ENCODE peak calls at places on chromosomes 1 and 21, in six cellular contexts. F is bronchial epithelial cell; I is HCEC 1CT; D is fibroblast of pulmonary artery; N is activated T-cell treated with anti-CD3 and anti-CD28 coated beads for 1 hour; R is activated CD8-positive, alpha-beta memory T cell treated with anti-CD3 and anti-CD28 coated beads for 24 hours. W is an unnamed sample.

GRCh38 chr1:94228640-94229375 is 8.6 kb downstream of the ARHGAP29 start:
- DNase-seq in F (no peak), I (no peak), D (peak), N (no peak), R (no peak), W (no peak)

GRCh38 chr21:45819478-45820170 is 161.9 kb upstream of the COL6A1 start:
- DNase-seq in F (no peak), I (no peak), D (no peak), N (no peak), R (no peak), W (no peak)

GRCh38 chr1:8649027-8649426 is 168.4 kb downstream of the RERE start:
- DNase-seq in F (no peak), I (no peak), D (no peak), N (no peak), R (no peak), W (no peak)

GRCh38 chr1:206067486-206068302 is 14.7 kb downstream of the RHEX start:
- DNase-seq in F (no peak), I (no peak), D (no peak), N (no peak), R (no peak), W (no peak)

GRCh38 chr1:157852476-157852875 is 10.9 kb upstream of the CD5L start:
- DNase-seq in F (peak), I (peak), D (no peak), N (no peak), R (no peak), W (no peak)

GRCh38 chr1:206579747-206580437 is 32.4 kb downstream of the EIF2D start:
- DNase-seq in F (no peak), I (peak), D (no peak), N (peak), R (peak), W (peak)

GRCh38 chr1:218480137-218480536 is 135.0 kb downstream of the TGFB2 start:
- DNase-seq in F (peak), I (peak), D (peak), N (no peak), R (no peak), W (no peak)

GRCh38 chr1:182259229-182259872 is 132.2 kb downstream of the GLUL start:
- DNase-seq in F (peak), I (peak), D (peak), N (peak), R (peak), W (peak)

GRCh38 chr1:102872526-102872925 is 235.8 kb downstream of the COL11A1 start:
- DNase-seq in F (no peak), I (no peak), D (no peak), N (no peak), R (no peak), W (no peak)

GRCh38 chr1:43143441-43143888 is 28.6 kb downstream of the EBNA1BP2 start:
- DNase-seq in F (peak), I (no peak), D (no peak), N (no peak), R (no peak), W (no peak)

GRCh38 chr1:245762396-245762910 is 607.7 kb downstream of the KIF26B start:
- DNase-seq in F (no peak), I (no peak), D (no peak), N (no peak), R (no peak), W (no peak)

GRCh38 chr1:83813571-83813970 is 185.4 kb downstream of the TTLL7 start:
- DNase-seq in F (no peak), I (no peak), D (no peak), N (no peak), R (no peak), W (no peak)